ENCODE peak calls at places on chromosomes 12 and 14, in ten cellular contexts. F is DMS153; T is fibroblast of the conjunctiva; E is neural crest cell; J is dermis blood vessel endothelial cell; M is GM23338; N is stimulated activated naive CD4-positive, alpha-beta T cell; P is fibroblast of lung; A is lung; G is brain microvascular endothelial cell. V is an unnamed sample.

GRCh38 chr12:46933947-46934346 is 108.2 kb upstream of the SLC38A4 start:
- DNase-seq in F (peak), T (peak), E (no peak), J (peak), M (peak), N (no peak), P (peak), A (no peak), G (peak), V (no peak)

GRCh38 chr14:77458249-77458950 is 507 bp downstream of the AHSA1 start:
- DNase-seq in F (no peak), T (no peak), E (peak), J (peak), M (peak), N (no peak), P (peak), A (no peak), G (peak), V (no peak)

GRCh38 chr12:90065301-90065801 is 356.7 kb upstream of the ATP2B1 start:
- DNase-seq in F (peak), T (no peak), E (no peak), J (peak), M (peak), N (no peak), P (no peak), A (no peak), G (no peak), V (no peak)

GRCh38 chr14:21244546-21244945 is 24.7 kb downstream of the HNRNPC start:
- DNase-seq in F (no peak), T (no peak), E (no peak), J (no peak), M (no peak), N (no peak), P (no peak), A (no peak), G (no peak), V (no peak)

GRCh38 chr12:13257356-13257875 is 60.9 kb downstream of the EMP1 start:
- DNase-seq in F (no peak), T (no peak), E (no peak), J (peak), M (no peak), N (no peak), P (peak), A (no peak), G (no peak), V (no peak)

GRCh38 chr12:82366182-82366581 is 7.9 kb downstream of the METTL25 start:
- DNase-seq in F (no peak), T (peak), E (no peak), J (no peak), M (peak), N (no peak), P (no peak), A (no peak), G (peak), V (no peak)

GRCh38 chr12:48787791-48788521 is 933 bp downstream of the ADCY6 start:
- DNase-seq in F (no peak), T (no peak), E (no peak), J (peak), M (no peak), N (no peak), P (no peak), A (no peak), G (no peak), V (no peak)

GRCh38 chr12:123270380-123271181 is 1.1 kb downstream of the CDK2AP1 start:
- DNase-seq in F (no peak), T (no peak), E (peak), J (peak), M (peak), N (peak), P (peak), A (no peak), G (peak), V (no peak)

GRCh38 chr14:38098074-38098846 is 109.4 kb upstream of the SSTR1 start:
- DNase-seq in F (no peak), T (peak), E (no peak), J (no peak), M (no peak), N (no peak), P (peak), A (no peak), G (peak), V (no peak)

GRCh38 chr14:22255042-22255441 is 334.0 kb downstream of the DAD1 start:
- DNase-seq in F (no peak), T (no peak), E (no peak), J (no peak), M (no peak), N (no peak), P (no peak), A (no peak), G (no peak), V (no peak)

GRCh38 chr14:31229638-31230229 is 22.1 kb upstream of the HECTD1 start:
- DNase-seq in F (peak), T (peak), E (no peak), J (no peak), M (peak), N (no peak), P (peak), A (peak), G (peak), V (no peak)

GRCh38 chr14:65750906-65751305 is 338.4 kb downstream of the FUT8 start:
- DNase-seq in F (peak), T (no peak), E (no peak), J (no peak), M (no peak), N (no peak), P (no peak), A (no peak), G (no peak), V (no peak)

GRCh38 chr14:76695263-76695920 is 65.9 kb upstream of the VASH1 start:
- DNase-seq in F (no peak), T (no peak), E (no peak), J (no peak), M (no peak), N (no peak), P (no peak), A (no peak), G (no peak), V (no peak)

GRCh38 chr12:52271157-52271556 is 3.3 kb upstream of the KRT86 start:
- DNase-seq in F (no peak), T (no peak), E (no peak), J (no peak), M (no peak), N (no peak), P (no peak), A (no peak), G (no peak), V (no peak)

GRCh38 chr12:68915055-68915454 is 17.9 kb downstream of the CPM start:
- DNase-seq in F (no peak), T (peak), E (no peak), J (no peak), M (no peak), N (no peak), P (peak), A (no peak), G (peak), V (no peak)

GRCh38 chr12:108551556-108551955 is 9.4 kb downstream of the SART3 start:
- DNase-seq in F (no peak), T (no peak), E (no peak), J (no peak), M (no peak), N (no peak), P (peak), A (no peak), G (no peak), V (no peak)

V was measured in effector CD4-positive, alpha-beta T cell.